ENCODE peak calls at places on chromosomes 2 and 18, in five cellular contexts. E, M, K, P and J are unnamed samples.

GRCh38 chr2:196750977-196751631 is 48.4 kb downstream of the GTF3C3 start:
- DNase-seq in E (peak; percentile 73), M (no peak), K (peak; percentile 45), P (peak; percentile 3), J (peak; percentile 63)

GRCh38 chr2:63665806-63666205 is 77.0 kb downstream of the MDH1 start:
- DNase-seq in E (peak; percentile 69), M (no peak), K (no peak), P (no peak), J (no peak)

GRCh38 chr2:33022989-33023731 is 76.4 kb downstream of the LTBP1 start:
- DNase-seq in E (peak; percentile 89), M (no peak), K (peak; percentile 53), P (no peak), J (no peak)

GRCh38 chr18:58045265-58046086 is 1.4 kb downstream of the NEDD4L start:
- DNase-seq in E (no peak), M (no peak), K (peak; percentile 35), P (no peak), J (peak; percentile 86)

GRCh38 chr2:218471982-218472381 is 53.1 kb downstream of the VIL1 start:
- DNase-seq in E (no peak), M (no peak), K (no peak), P (no peak), J (no peak)

GRCh38 chr2:236133410-236134012 is 34.7 kb downstream of the GBX2 start:
- DNase-seq in E (no peak), M (no peak), K (no peak), P (no peak), J (no peak)

GRCh38 chr2:222592176-222592575 is 63.7 kb downstream of the FARSB start:
- DNase-seq in E (no peak), M (no peak), K (no peak), P (no peak), J (no peak)

GRCh38 chr2:58064136-58064535 is 17.5 kb downstream of the VRK2 start:
- DNase-seq in E (no peak), M (no peak), K (no peak), P (no peak), J (no peak)

GRCh38 chr2:142822190-142822589 is 55.3 kb upstream of the KYNU start:
- DNase-seq in E (no peak), M (no peak), K (no peak), P (no peak), J (no peak)

GRCh38 chr2:33457588-33458247 is 18.7 kb upstream of the RASGRP3 start:
- DNase-seq in E (peak; percentile 86), M (no peak), K (no peak), P (no peak), J (no peak)

GRCh38 chr2:218890369-218890768 is 9.7 kb downstream of the WNT10A start:
- DNase-seq in E (no peak), M (no peak), K (no peak), P (no peak), J (no peak)